ENCODE peak calls at places on chromosomes 13 and 19, in ten cellular contexts. N is CD4-positive, CD25-positive, alpha-beta regulatory T cell; W is fibroblast of pulmonary artery; G is SK-N-SH; S is ascending aorta; O is mucosa of descending colon; Q is breast epithelium; P is psoas muscle; Y is BE2C; D is AG04450. K is an unnamed sample.

GRCh38 chr19:15441317-15441716 is 8.4 kb downstream of the WIZ start:
- DNase-seq in N (no peak), W (no peak), G (no peak), S (no peak), O (no peak), Q (no peak), P (no peak), Y (no peak), D (no peak), K (no peak)

GRCh38 chr19:39645800-39646411 is 9.8 kb upstream of the LGALS16 start:
- DNase-seq in N (no peak), W (peak; percentile 43), G (no peak), S (no peak), O (no peak), Q (no peak), P (no peak), Y (no peak), D (no peak), K (no peak)

GRCh38 chr19:46848389-46848788 is 2.3 kb downstream of the AP2S1 start:
- DNase-seq in N (no peak), W (no peak), G (no peak), S (no peak), O (no peak), Q (no peak), P (no peak), Y (no peak), D (no peak), K (no peak)

GRCh38 chr13:67075239-67075638 is 154.9 kb downstream of the PCDH9 start:
- DNase-seq in N (no peak), W (peak; percentile 62), G (no peak), S (no peak), O (no peak), Q (no peak), P (no peak), Y (no peak), D (no peak), K (no peak)

GRCh38 chr13:104993708-104994107 is 1541.8 kb downstream of the EFNB2 start:
- DNase-seq in N (no peak), W (no peak), G (no peak), S (no peak), O (no peak), Q (no peak), P (no peak), Y (no peak), D (no peak), K (no peak)

GRCh38 chr13:114143806-114144605 is 11.6 kb upstream of the RASA3 start:
- DNase-seq in N (no peak), W (no peak), G (peak; percentile 61), S (no peak), O (peak; percentile 45), Q (peak; percentile 47), P (no peak), Y (peak; percentile 49), D (no peak), K (no peak)

GRCh38 chr19:49432141-49433073 is 7.2 kb downstream of the GFY start:
- DNase-seq in N (no peak), W (no peak), G (no peak), S (no peak), O (peak; percentile 70), Q (no peak), P (no peak), Y (no peak), D (no peak), K (no peak)

GRCh38 chr19:3098515-3099346 is 4.6 kb downstream of the GNA11 start:
- DNase-seq in N (no peak), W (no peak), G (no peak), S (peak; percentile 79), O (peak; percentile 70), Q (no peak), P (peak; percentile 74), Y (no peak), D (no peak), K (no peak)

GRCh38 chr13:73090116-73090811 is 31.5 kb downstream of the KLF5 start:
- DNase-seq in N (no peak), W (peak; percentile 78), G (no peak), S (no peak), O (peak; percentile 48), Q (no peak), P (no peak), Y (peak; percentile 43), D (peak; percentile 48), K (no peak)

GRCh38 chr13:107322228-107322627 is 754.3 kb upstream of the ARGLU1 start:
- DNase-seq in N (no peak), W (no peak), G (no peak), S (no peak), O (no peak), Q (no peak), P (no peak), Y (no peak), D (no peak), K (no peak)

GRCh38 chr13:28181413-28181812 is 43.1 kb downstream of the PAN3 start:
- DNase-seq in N (no peak), W (peak; percentile 40), G (no peak), S (no peak), O (no peak), Q (no peak), P (no peak), Y (no peak), D (no peak), K (peak; percentile 63)

GRCh38 chr13:50523307-50523706 is 320.2 kb downstream of the DLEU7 start:
- DNase-seq in N (no peak), W (no peak), G (no peak), S (no peak), O (no peak), Q (no peak), P (no peak), Y (peak; percentile 27), D (no peak), K (no peak)

GRCh38 chr19:30558793-30559192 is 186.6 kb downstream of the ZNF536 start:
- DNase-seq in N (no peak), W (no peak), G (no peak), S (no peak), O (no peak), Q (no peak), P (no peak), Y (no peak), D (no peak), K (no peak)

GRCh38 chr13:39588384-39588783 is 14.6 kb downstream of the LHFPL6 start:
- DNase-seq in N (no peak), W (no peak), G (no peak), S (no peak), O (no peak), Q (no peak), P (no peak), Y (no peak), D (no peak), K (no peak)
- H3K4me3 ChIP-seq in N (no peak overlapping the region), W (no peak overlapping the region), G (no peak overlapping the region), S (no peak overlapping the region), O (no peak overlapping the region), Q (no peak overlapping the region), P (no peak overlapping the region), Y (no peak overlapping the region), D (no peak overlapping the region), K (no peak overlapping the region)

GRCh38 chr19:55451163-55451521 is 8.0 kb upstream of the SHISA7 start:
- DNase-seq in N (peak; percentile 22), W (no peak), G (no peak), S (no peak), O (no peak), Q (no peak), P (no peak), Y (no peak), D (no peak), K (no peak)
- H3K4me3 ChIP-seq in N (no peak overlapping the region), W (no peak overlapping the region), G (peak overlapping the region; percentile 27), S (peak overlapping the region; percentile 16), O (no peak overlapping the region), Q (no peak overlapping the region), P (no peak overlapping the region), Y (no peak overlapping the region), D (no peak overlapping the region), K (no peak overlapping the region)

GRCh38 chr19:4516199-4516938 is 1.9 kb downstream of the PLIN4 start:
- DNase-seq in N (no peak), W (no peak), G (no peak), S (no peak), O (no peak), Q (no peak), P (peak; percentile 57), Y (no peak), D (no peak), K (no peak)

GRCh38 chr19:4517451-4518057 is 732 bp downstream of the PLIN4 start:
- DNase-seq in N (no peak), W (no peak), G (no peak), S (no peak), O (no peak), Q (no peak), P (peak; percentile 31), Y (no peak), D (no peak), K (no peak)

GRCh38 chr19:4515732-4516131 is 2.6 kb downstream of the PLIN4 start:
- DNase-seq in N (no peak), W (no peak), G (no peak), S (no peak), O (no peak), Q (no peak), P (no peak), Y (no peak), D (no peak), K (no peak)

GRCh38 chr19:4518345-4519171 is at the start of gene PLIN4:
- DNase-seq in N (no peak), W (peak; percentile 85), G (no peak), S (peak; percentile 75), O (peak; percentile 43), Q (peak; percentile 62), P (peak; percentile 87), Y (no peak), D (no peak), K (no peak)

GRCh38 chr19:4516939-4517300 is 1.4 kb downstream of the PLIN4 start:
- DNase-seq in N (no peak), W (no peak), G (no peak), S (no peak), O (no peak), Q (no peak), P (peak; percentile 69), Y (no peak), D (no peak), K (no peak)
- H3K4me3 ChIP-seq in N (no peak overlapping the region), W (no peak overlapping the region), G (no peak overlapping the region), S (no peak overlapping the region), O (no peak overlapping the region), Q (peak overlapping the region; percentile 28), P (peak overlapping the region; percentile 62), Y (no peak overlapping the region), D (no peak overlapping the region), K (no peak overlapping the region)

GRCh38 chr19:48133094-48133493 is 22.5 kb upstream of the PLA2G4C start:
- DNase-seq in N (no peak), W (no peak), G (no peak), S (no peak), O (no peak), Q (no peak), P (no peak), Y (no peak), D (no peak), K (no peak)

GRCh38 chr19:48137411-48137810 is 26.8 kb upstream of the PLA2G4C start:
- DNase-seq in N (no peak), W (no peak), G (no peak), S (no peak), O (no peak), Q (no peak), P (no peak), Y (no peak), D (no peak), K (no peak)

GRCh38 chr19:48135411-48135810 is 24.8 kb upstream of the PLA2G4C start:
- DNase-seq in N (no peak), W (no peak), G (peak; percentile 87), S (no peak), O (no peak), Q (no peak), P (no peak), Y (peak; percentile 85), D (no peak), K (no peak)

GRCh38 chr19:48136547-48136946 is 25.9 kb upstream of the PLA2G4C start:
- DNase-seq in N (no peak), W (no peak), G (no peak), S (no peak), O (no peak), Q (no peak), P (no peak), Y (no peak), D (no peak), K (no peak)

GRCh38 chr19:48139053-48139452 is 28.4 kb upstream of the PLA2G4C start:
- DNase-seq in N (no peak), W (no peak), G (no peak), S (no peak), O (no peak), Q (no peak), P (no peak), Y (no peak), D (no peak), K (no peak)
- H3K4me3 ChIP-seq in N (no peak overlapping the region), W (no peak overlapping the region), G (no peak overlapping the region), S (no peak overlapping the region), O (no peak overlapping the region), Q (no peak overlapping the region), P (no peak overlapping the region), Y (no peak overlapping the region), D (no peak overlapping the region), K (no peak overlapping the region)

K was measured in keratinocyte.